ENCODE peak calls at places on chromosome 2, in nine cellular contexts. O is activated T-cell treated with anti-CD3 and anti-CD28 coated beads, Interleukin-2, amount 50 U/mL, for 24 hours; Z is psoas muscle; F is GM12865; D is NCI-H2029 treated with DMSO at 0.1 percent for 48 hours; Y is NCI-H345; X is activated CD4-positive, alpha-beta T cell treated with anti-CD3 and anti-CD28 coated beads, Interleukin-2, amount 50 U/mL, for 1 hour; L is iPS-NIHi11; R is astrocyte of the spinal cord. H is an unnamed sample.

GRCh38 chr2:36633470-36634092 is 35.6 kb upstream of the FEZ2 start:
- DNase-seq in L (no peak), F (no peak), Z (no peak), R (no peak), O (no peak), X (no peak), D (no peak), Y (no peak), H (no peak)

GRCh38 chr2:73904952-73905351 is 12.1 kb downstream of the ACTG2 start:
- DNase-seq in Y (no peak), F (no peak), R (no peak), X (no peak), D (no peak), O (no peak), L (no peak), Z (no peak), H (no peak)

GRCh38 chr2:163733301-163733938 is 2.4 kb downstream of the FIGN start:
- DNase-seq in X (no peak), Z (no peak), R (peak; percentile 38), D (no peak), L (no peak), F (no peak), Y (no peak), O (no peak), H (no peak)

GRCh38 chr2:74708883-74709282 is 54.8 kb downstream of the SEMA4F start:
- DNase-seq in X (no peak), L (no peak), O (no peak), Y (no peak), F (no peak), D (no peak), Z (peak; percentile 56), R (peak; percentile 43), H (no peak)

GRCh38 chr2:200929334-200930249 is 33.9 kb downstream of the ORC2 start:
- DNase-seq in R (no peak), L (no peak), F (no peak), Z (no peak), X (no peak), O (no peak), D (no peak), Y (no peak), H (no peak)

GRCh38 chr2:210477496-210477895 is 937 bp upstream of the LANCL1 start:
- DNase-seq in L (peak; percentile 59), F (no peak), Z (no peak), D (no peak), R (peak; percentile 45), O (no peak), Y (no peak), X (no peak), H (peak; percentile 83)

GRCh38 chr2:240139666-240140393 is 628 bp downstream of the OTOS start:
- DNase-seq in X (no peak), D (no peak), Z (peak; percentile 37), F (no peak), R (no peak), L (no peak), Y (no peak), O (peak; percentile 23), H (no peak)

GRCh38 chr2:213234641-213235040 is 49.6 kb upstream of the SPAG16 start:
- DNase-seq in X (no peak), Y (no peak), O (no peak), D (no peak), L (no peak), F (no peak), R (peak; percentile 26), Z (no peak), H (peak; percentile 47)

GRCh38 chr2:70523672-70523995 is 30.0 kb downstream of the TGFA start:
- DNase-seq in O (no peak), Y (no peak), F (no peak), L (no peak), D (no peak), X (no peak), Z (no peak), R (no peak), H (no peak)

GRCh38 chr2:19787134-19787533 is 114.6 kb downstream of the TTC32 start:
- DNase-seq in D (no peak), R (no peak), Z (no peak), F (no peak), L (no peak), Y (no peak), O (no peak), X (no peak), H (peak; percentile 13)

GRCh38 chr2:24115057-24115456 is 8.1 kb downstream of the PFN4 start:
- DNase-seq in R (no peak), F (no peak), X (no peak), Z (no peak), Y (no peak), O (no peak), D (no peak), L (no peak), H (peak; percentile 40)

H was measured in mesendoderm.